ENCODE peak calls at places on chromosomes 11 and 22, in ten cellular contexts. One of them, this sample, is unnamed.

GRCh38 chr11:94638902-94639373 is 71.8 kb downstream of the PIWIL4 start:
- DNase-seq in NCI-H1048: no peak
- DNase-seq in body of pancreas: no peak
- DNase-seq in SW480: no peak
- DNase-seq in activated CD4-positive, alpha-beta T cell treated with anti-CD3 and anti-CD28 coated beads, Interleukin-2, amount 10 ng/mL, durations not matched to agents 7 days and 5 days: no peak
- DNase-seq in stimulated activated CD4-positive, alpha-beta T cell treated with anti-CD3 and anti-CD28 coated beads, Interleukin-2, amount 100 ng/mL, for 48 hours: no peak
- DNase-seq in AML-193: peak
- DNase-seq in KG1: no peak
- DNase-seq in mesendoderm: no peak
- DNase-seq in astrocyte of the cerebellum: no peak
- DNase-seq in this sample: no peak

GRCh38 chr22:46004105-46004866 is 27.3 kb upstream of the WNT7B start:
- DNase-seq in NCI-H1048: no peak
- DNase-seq in body of pancreas: no peak
- DNase-seq in SW480: no peak
- DNase-seq in activated CD4-positive, alpha-beta T cell treated with anti-CD3 and anti-CD28 coated beads, Interleukin-2, amount 10 ng/mL, durations not matched to agents 7 days and 5 days: peak
- DNase-seq in stimulated activated CD4-positive, alpha-beta T cell treated with anti-CD3 and anti-CD28 coated beads, Interleukin-2, amount 100 ng/mL, for 48 hours: no peak
- DNase-seq in AML-193: no peak
- DNase-seq in KG1: no peak
- DNase-seq in mesendoderm: no peak
- DNase-seq in astrocyte of the cerebellum: no peak
- DNase-seq in this sample: no peak

GRCh38 chr11:6438979-6439571 is 1.7 kb downstream of the HPX start:
- DNase-seq in NCI-H1048: no peak
- DNase-seq in body of pancreas: peak
- DNase-seq in SW480: peak
- DNase-seq in activated CD4-positive, alpha-beta T cell treated with anti-CD3 and anti-CD28 coated beads, Interleukin-2, amount 10 ng/mL, durations not matched to agents 7 days and 5 days: peak
- DNase-seq in stimulated activated CD4-positive, alpha-beta T cell treated with anti-CD3 and anti-CD28 coated beads, Interleukin-2, amount 100 ng/mL, for 48 hours: peak
- DNase-seq in AML-193: peak
- DNase-seq in KG1: no peak
- DNase-seq in mesendoderm: peak
- DNase-seq in astrocyte of the cerebellum: peak
- DNase-seq in this sample: peak

GRCh38 chr22:38859581-38860290 is 12.3 kb downstream of the CBX6 start:
- DNase-seq in NCI-H1048: no peak
- DNase-seq in body of pancreas: no peak
- DNase-seq in SW480: no peak
- DNase-seq in activated CD4-positive, alpha-beta T cell treated with anti-CD3 and anti-CD28 coated beads, Interleukin-2, amount 10 ng/mL, durations not matched to agents 7 days and 5 days: no peak
- DNase-seq in stimulated activated CD4-positive, alpha-beta T cell treated with anti-CD3 and anti-CD28 coated beads, Interleukin-2, amount 100 ng/mL, for 48 hours: no peak
- DNase-seq in AML-193: no peak
- DNase-seq in KG1: no peak
- DNase-seq in mesendoderm: no peak
- DNase-seq in astrocyte of the cerebellum: no peak
- DNase-seq in this sample: peak

GRCh38 chr22:31692186-31692886 is 30.3 kb upstream of the PISD start:
- DNase-seq in NCI-H1048: no peak
- DNase-seq in body of pancreas: no peak
- DNase-seq in SW480: peak
- DNase-seq in activated CD4-positive, alpha-beta T cell treated with anti-CD3 and anti-CD28 coated beads, Interleukin-2, amount 10 ng/mL, durations not matched to agents 7 days and 5 days: peak
- DNase-seq in stimulated activated CD4-positive, alpha-beta T cell treated with anti-CD3 and anti-CD28 coated beads, Interleukin-2, amount 100 ng/mL, for 48 hours: no peak
- DNase-seq in AML-193: peak
- DNase-seq in KG1: no peak
- DNase-seq in mesendoderm: no peak
- DNase-seq in astrocyte of the cerebellum: peak
- DNase-seq in this sample: peak

GRCh38 chr11:86515297-86516094 is 140.8 kb downstream of the CCDC81 start:
- DNase-seq in NCI-H1048: no peak
- DNase-seq in body of pancreas: no peak
- DNase-seq in SW480: no peak
- DNase-seq in activated CD4-positive, alpha-beta T cell treated with anti-CD3 and anti-CD28 coated beads, Interleukin-2, amount 10 ng/mL, durations not matched to agents 7 days and 5 days: no peak
- DNase-seq in stimulated activated CD4-positive, alpha-beta T cell treated with anti-CD3 and anti-CD28 coated beads, Interleukin-2, amount 100 ng/mL, for 48 hours: no peak
- DNase-seq in AML-193: no peak
- DNase-seq in KG1: no peak
- DNase-seq in mesendoderm: peak
- DNase-seq in astrocyte of the cerebellum: peak
- DNase-seq in this sample: no peak

GRCh38 chr11:126390418-126390817 is 34.9 kb downstream of the ST3GAL4 start:
- DNase-seq in NCI-H1048: no peak
- DNase-seq in body of pancreas: no peak
- DNase-seq in SW480: no peak
- DNase-seq in activated CD4-positive, alpha-beta T cell treated with anti-CD3 and anti-CD28 coated beads, Interleukin-2, amount 10 ng/mL, durations not matched to agents 7 days and 5 days: no peak
- DNase-seq in stimulated activated CD4-positive, alpha-beta T cell treated with anti-CD3 and anti-CD28 coated beads, Interleukin-2, amount 100 ng/mL, for 48 hours: no peak
- DNase-seq in AML-193: no peak
- DNase-seq in KG1: no peak
- DNase-seq in mesendoderm: no peak
- DNase-seq in astrocyte of the cerebellum: no peak
- DNase-seq in this sample: no peak

GRCh38 chr11:66408488-66409214 is 12.2 kb upstream of the NPAS4 start:
- DNase-seq in NCI-H1048: peak
- DNase-seq in body of pancreas: peak
- DNase-seq in SW480: peak
- DNase-seq in activated CD4-positive, alpha-beta T cell treated with anti-CD3 and anti-CD28 coated beads, Interleukin-2, amount 10 ng/mL, durations not matched to agents 7 days and 5 days: peak
- DNase-seq in stimulated activated CD4-positive, alpha-beta T cell treated with anti-CD3 and anti-CD28 coated beads, Interleukin-2, amount 100 ng/mL, for 48 hours: peak
- DNase-seq in AML-193: peak
- DNase-seq in KG1: peak
- DNase-seq in mesendoderm: peak
- DNase-seq in astrocyte of the cerebellum: peak
- DNase-seq in this sample: peak

GRCh38 chr11:26087095-26087935 is 244.6 kb upstream of the ANO3 start:
- DNase-seq in NCI-H1048: no peak
- DNase-seq in body of pancreas: no peak
- DNase-seq in SW480: no peak
- DNase-seq in activated CD4-positive, alpha-beta T cell treated with anti-CD3 and anti-CD28 coated beads, Interleukin-2, amount 10 ng/mL, durations not matched to agents 7 days and 5 days: no peak
- DNase-seq in stimulated activated CD4-positive, alpha-beta T cell treated with anti-CD3 and anti-CD28 coated beads, Interleukin-2, amount 100 ng/mL, for 48 hours: no peak
- DNase-seq in AML-193: no peak
- DNase-seq in KG1: no peak
- DNase-seq in mesendoderm: no peak
- DNase-seq in astrocyte of the cerebellum: no peak
- DNase-seq in this sample: no peak

GRCh38 chr22:40196628-40197027 is 18.9 kb downstream of the TNRC6B start:
- DNase-seq in NCI-H1048: no peak
- DNase-seq in body of pancreas: no peak
- DNase-seq in SW480: no peak
- DNase-seq in activated CD4-positive, alpha-beta T cell treated with anti-CD3 and anti-CD28 coated beads, Interleukin-2, amount 10 ng/mL, durations not matched to agents 7 days and 5 days: no peak
- DNase-seq in stimulated activated CD4-positive, alpha-beta T cell treated with anti-CD3 and anti-CD28 coated beads, Interleukin-2, amount 100 ng/mL, for 48 hours: peak
- DNase-seq in AML-193: no peak
- DNase-seq in KG1: no peak
- DNase-seq in mesendoderm: no peak
- DNase-seq in astrocyte of the cerebellum: peak
- DNase-seq in this sample: no peak

GRCh38 chr11:8613036-8613435 is 19.0 kb upstream of the STK33 start:
- DNase-seq in NCI-H1048: no peak
- DNase-seq in body of pancreas: no peak
- DNase-seq in SW480: no peak
- DNase-seq in activated CD4-positive, alpha-beta T cell treated with anti-CD3 and anti-CD28 coated beads, Interleukin-2, amount 10 ng/mL, durations not matched to agents 7 days and 5 days: no peak
- DNase-seq in stimulated activated CD4-positive, alpha-beta T cell treated with anti-CD3 and anti-CD28 coated beads, Interleukin-2, amount 100 ng/mL, for 48 hours: no peak
- DNase-seq in AML-193: no peak
- DNase-seq in KG1: no peak
- DNase-seq in mesendoderm: no peak
- DNase-seq in astrocyte of the cerebellum: no peak
- DNase-seq in this sample: no peak

GRCh38 chr11:65500262-65501004 is 1.6 kb downstream of the MALAT1 start:
- DNase-seq in NCI-H1048: no peak
- DNase-seq in body of pancreas: peak
- DNase-seq in SW480: peak
- DNase-seq in activated CD4-positive, alpha-beta T cell treated with anti-CD3 and anti-CD28 coated beads, Interleukin-2, amount 10 ng/mL, durations not matched to agents 7 days and 5 days: peak
- DNase-seq in stimulated activated CD4-positive, alpha-beta T cell treated with anti-CD3 and anti-CD28 coated beads, Interleukin-2, amount 100 ng/mL, for 48 hours: no peak
- DNase-seq in AML-193: no peak
- DNase-seq in KG1: no peak
- DNase-seq in mesendoderm: peak
- DNase-seq in astrocyte of the cerebellum: no peak
- DNase-seq in this sample: peak

GRCh38 chr11:38384568-38384967 is 1786.5 kb upstream of the RAG2 start:
- DNase-seq in NCI-H1048: no peak
- DNase-seq in body of pancreas: no peak
- DNase-seq in SW480: no peak
- DNase-seq in activated CD4-positive, alpha-beta T cell treated with anti-CD3 and anti-CD28 coated beads, Interleukin-2, amount 10 ng/mL, durations not matched to agents 7 days and 5 days: no peak
- DNase-seq in stimulated activated CD4-positive, alpha-beta T cell treated with anti-CD3 and anti-CD28 coated beads, Interleukin-2, amount 100 ng/mL, for 48 hours: no peak
- DNase-seq in AML-193: no peak
- DNase-seq in KG1: no peak
- DNase-seq in mesendoderm: no peak
- DNase-seq in astrocyte of the cerebellum: peak
- DNase-seq in this sample: no peak

GRCh38 chr11:73416711-73417265 is 40.6 kb downstream of the RELT start:
- DNase-seq in NCI-H1048: no peak
- DNase-seq in body of pancreas: no peak
- DNase-seq in SW480: no peak
- DNase-seq in activated CD4-positive, alpha-beta T cell treated with anti-CD3 and anti-CD28 coated beads, Interleukin-2, amount 10 ng/mL, durations not matched to agents 7 days and 5 days: no peak
- DNase-seq in stimulated activated CD4-positive, alpha-beta T cell treated with anti-CD3 and anti-CD28 coated beads, Interleukin-2, amount 100 ng/mL, for 48 hours: no peak
- DNase-seq in AML-193: no peak
- DNase-seq in KG1: no peak
- DNase-seq in mesendoderm: no peak
- DNase-seq in astrocyte of the cerebellum: no peak
- DNase-seq in this sample: no peak

GRCh38 chr11:28981331-28981865 is 873.2 kb downstream of the METTL15 start:
- DNase-seq in NCI-H1048: no peak
- DNase-seq in body of pancreas: no peak
- DNase-seq in SW480: no peak
- DNase-seq in activated CD4-positive, alpha-beta T cell treated with anti-CD3 and anti-CD28 coated beads, Interleukin-2, amount 10 ng/mL, durations not matched to agents 7 days and 5 days: no peak
- DNase-seq in stimulated activated CD4-positive, alpha-beta T cell treated with anti-CD3 and anti-CD28 coated beads, Interleukin-2, amount 100 ng/mL, for 48 hours: no peak
- DNase-seq in AML-193: no peak
- DNase-seq in KG1: no peak
- DNase-seq in mesendoderm: no peak
- DNase-seq in astrocyte of the cerebellum: no peak
- DNase-seq in this sample: peak

GRCh38 chr22:17997456-17997855 is 26.9 kb downstream of the MICAL3 start:
- DNase-seq in NCI-H1048: no peak
- DNase-seq in body of pancreas: no peak
- DNase-seq in SW480: no peak
- DNase-seq in activated CD4-positive, alpha-beta T cell treated with anti-CD3 and anti-CD28 coated beads, Interleukin-2, amount 10 ng/mL, durations not matched to agents 7 days and 5 days: no peak
- DNase-seq in stimulated activated CD4-positive, alpha-beta T cell treated with anti-CD3 and anti-CD28 coated beads, Interleukin-2, amount 100 ng/mL, for 48 hours: no peak
- DNase-seq in AML-193: no peak
- DNase-seq in KG1: no peak
- DNase-seq in mesendoderm: no peak
- DNase-seq in astrocyte of the cerebellum: no peak
- DNase-seq in this sample: no peak

GRCh38 chr11:11416502-11416901 is 63.5 kb upstream of the CSNK2A3 start:
- DNase-seq in NCI-H1048: no peak
- DNase-seq in body of pancreas: no peak
- DNase-seq in SW480: peak
- DNase-seq in activated CD4-positive, alpha-beta T cell treated with anti-CD3 and anti-CD28 coated beads, Interleukin-2, amount 10 ng/mL, durations not matched to agents 7 days and 5 days: no peak
- DNase-seq in stimulated activated CD4-positive, alpha-beta T cell treated with anti-CD3 and anti-CD28 coated beads, Interleukin-2, amount 100 ng/mL, for 48 hours: no peak
- DNase-seq in AML-193: peak
- DNase-seq in KG1: peak
- DNase-seq in mesendoderm: no peak
- DNase-seq in astrocyte of the cerebellum: peak
- DNase-seq in this sample: no peak

GRCh38 chr11:10418950-10419310 is 36.1 kb upstream of the AMPD3 start:
- DNase-seq in NCI-H1048: no peak
- DNase-seq in body of pancreas: no peak
- DNase-seq in SW480: no peak
- DNase-seq in activated CD4-positive, alpha-beta T cell treated with anti-CD3 and anti-CD28 coated beads, Interleukin-2, amount 10 ng/mL, durations not matched to agents 7 days and 5 days: no peak
- DNase-seq in stimulated activated CD4-positive, alpha-beta T cell treated with anti-CD3 and anti-CD28 coated beads, Interleukin-2, amount 100 ng/mL, for 48 hours: no peak
- DNase-seq in AML-193: peak
- DNase-seq in KG1: no peak
- DNase-seq in mesendoderm: no peak
- DNase-seq in astrocyte of the cerebellum: no peak
- DNase-seq in this sample: no peak

GRCh38 chr22:39208013-39208680 is 36.6 kb downstream of the PDGFB start:
- DNase-seq in NCI-H1048: no peak
- DNase-seq in body of pancreas: peak
- DNase-seq in SW480: no peak
- DNase-seq in activated CD4-positive, alpha-beta T cell treated with anti-CD3 and anti-CD28 coated beads, Interleukin-2, amount 10 ng/mL, durations not matched to agents 7 days and 5 days: no peak
- DNase-seq in stimulated activated CD4-positive, alpha-beta T cell treated with anti-CD3 and anti-CD28 coated beads, Interleukin-2, amount 100 ng/mL, for 48 hours: no peak
- DNase-seq in AML-193: no peak
- DNase-seq in KG1: no peak
- DNase-seq in mesendoderm: no peak
- DNase-seq in astrocyte of the cerebellum: no peak
- DNase-seq in this sample: peak

GRCh38 chr22:35705141-35705540 is 12.5 kb upstream of the APOL5 start:
- DNase-seq in NCI-H1048: no peak
- DNase-seq in body of pancreas: no peak
- DNase-seq in SW480: no peak
- DNase-seq in activated CD4-positive, alpha-beta T cell treated with anti-CD3 and anti-CD28 coated beads, Interleukin-2, amount 10 ng/mL, durations not matched to agents 7 days and 5 days: no peak
- DNase-seq in stimulated activated CD4-positive, alpha-beta T cell treated with anti-CD3 and anti-CD28 coated beads, Interleukin-2, amount 100 ng/mL, for 48 hours: no peak
- DNase-seq in AML-193: no peak
- DNase-seq in KG1: no peak
- DNase-seq in mesendoderm: no peak
- DNase-seq in astrocyte of the cerebellum: peak
- DNase-seq in this sample: no peak

GRCh38 chr11:131978351-131978750 is 607.9 kb downstream of the NTM start:
- DNase-seq in NCI-H1048: no peak
- DNase-seq in body of pancreas: no peak
- DNase-seq in SW480: no peak
- DNase-seq in activated CD4-positive, alpha-beta T cell treated with anti-CD3 and anti-CD28 coated beads, Interleukin-2, amount 10 ng/mL, durations not matched to agents 7 days and 5 days: no peak
- DNase-seq in stimulated activated CD4-positive, alpha-beta T cell treated with anti-CD3 and anti-CD28 coated beads, Interleukin-2, amount 100 ng/mL, for 48 hours: no peak
- DNase-seq in AML-193: no peak
- DNase-seq in KG1: no peak
- DNase-seq in mesendoderm: peak
- DNase-seq in astrocyte of the cerebellum: no peak
- DNase-seq in this sample: no peak

GRCh38 chr11:128367573-128367972 is 219.8 kb downstream of the ETS1 start:
- DNase-seq in NCI-H1048: no peak
- DNase-seq in body of pancreas: no peak
- DNase-seq in SW480: no peak
- DNase-seq in activated CD4-positive, alpha-beta T cell treated with anti-CD3 and anti-CD28 coated beads, Interleukin-2, amount 10 ng/mL, durations not matched to agents 7 days and 5 days: peak
- DNase-seq in stimulated activated CD4-positive, alpha-beta T cell treated with anti-CD3 and anti-CD28 coated beads, Interleukin-2, amount 100 ng/mL, for 48 hours: no peak
- DNase-seq in AML-193: no peak
- DNase-seq in KG1: no peak
- DNase-seq in mesendoderm: no peak
- DNase-seq in astrocyte of the cerebellum: no peak
- DNase-seq in this sample: no peak

GRCh38 chr11:8649361-8649760 is 33.1 kb downstream of the TRIM66 start:
- DNase-seq in NCI-H1048: no peak
- DNase-seq in body of pancreas: no peak
- DNase-seq in SW480: no peak
- DNase-seq in activated CD4-positive, alpha-beta T cell treated with anti-CD3 and anti-CD28 coated beads, Interleukin-2, amount 10 ng/mL, durations not matched to agents 7 days and 5 days: no peak
- DNase-seq in stimulated activated CD4-positive, alpha-beta T cell treated with anti-CD3 and anti-CD28 coated beads, Interleukin-2, amount 100 ng/mL, for 48 hours: no peak
- DNase-seq in AML-193: no peak
- DNase-seq in KG1: no peak
- DNase-seq in mesendoderm: peak
- DNase-seq in astrocyte of the cerebellum: no peak
- DNase-seq in this sample: no peak

GRCh38 chr22:37095113-37095512 is 14.4 kb downstream of the TMPRSS6 start:
- DNase-seq in NCI-H1048: no peak
- DNase-seq in body of pancreas: no peak
- DNase-seq in SW480: no peak
- DNase-seq in activated CD4-positive, alpha-beta T cell treated with anti-CD3 and anti-CD28 coated beads, Interleukin-2, amount 10 ng/mL, durations not matched to agents 7 days and 5 days: no peak
- DNase-seq in stimulated activated CD4-positive, alpha-beta T cell treated with anti-CD3 and anti-CD28 coated beads, Interleukin-2, amount 100 ng/mL, for 48 hours: peak
- DNase-seq in AML-193: no peak
- DNase-seq in KG1: no peak
- DNase-seq in mesendoderm: no peak
- DNase-seq in astrocyte of the cerebellum: no peak
- DNase-seq in this sample: no peak

GRCh38 chr22:40703731-40704130 is 24.4 kb downstream of the MCHR1 start:
- DNase-seq in NCI-H1048: no peak
- DNase-seq in body of pancreas: no peak
- DNase-seq in SW480: no peak
- DNase-seq in activated CD4-positive, alpha-beta T cell treated with anti-CD3 and anti-CD28 coated beads, Interleukin-2, amount 10 ng/mL, durations not matched to agents 7 days and 5 days: no peak
- DNase-seq in stimulated activated CD4-positive, alpha-beta T cell treated with anti-CD3 and anti-CD28 coated beads, Interleukin-2, amount 100 ng/mL, for 48 hours: no peak
- DNase-seq in AML-193: no peak
- DNase-seq in KG1: no peak
- DNase-seq in mesendoderm: no peak
- DNase-seq in astrocyte of the cerebellum: no peak
- DNase-seq in this sample: no peak

GRCh38 chr22:31210830-31211503 is 1.1 kb upstream of the LIMK2 start:
- DNase-seq in NCI-H1048: no peak
- DNase-seq in body of pancreas: no peak
- DNase-seq in SW480: peak
- DNase-seq in activated CD4-positive, alpha-beta T cell treated with anti-CD3 and anti-CD28 coated beads, Interleukin-2, amount 10 ng/mL, durations not matched to agents 7 days and 5 days: peak
- DNase-seq in stimulated activated CD4-positive, alpha-beta T cell treated with anti-CD3 and anti-CD28 coated beads, Interleukin-2, amount 100 ng/mL, for 48 hours: no peak
- DNase-seq in AML-193: peak
- DNase-seq in KG1: no peak
- DNase-seq in mesendoderm: no peak
- DNase-seq in astrocyte of the cerebellum: no peak
- DNase-seq in this sample: no peak

This sample was measured in DMS53.